ENCODE peak calls at places on chromosomes 2 and 18, in five cellular contexts. One of them, this sample, is unnamed. For H3K36me3, the result is how much of the 10 kb centered on the place peaks cover.

GRCh38 chr2:30225131-30225762 is 6.1 kb upstream of the LBH start:
- DNase-seq in endothelial cell of umbilical vein: peak
- DNase-seq in K562: no peak
- DNase-seq in gastrocnemius medialis: peak
- DNase-seq in upper lobe of left lung: no peak
- DNase-seq in this sample: peak

GRCh38 chr2:157838442-157839161 is 37.5 kb downstream of the ACVR1 start:
- DNase-seq in gastrocnemius medialis: peak
- DNase-seq in upper lobe of left lung: no peak
- DNase-seq in endothelial cell of umbilical vein: peak
- DNase-seq in K562: peak
- DNase-seq in this sample: peak

GRCh38 chr18:67551146-67551545 is 34.6 kb upstream of the DSEL start:
- DNase-seq in gastrocnemius medialis: no peak
- DNase-seq in endothelial cell of umbilical vein: peak
- DNase-seq in K562: no peak
- DNase-seq in upper lobe of left lung: no peak
- DNase-seq in this sample: no peak

GRCh38 chr2:15117409-15118030 is 443.6 kb downstream of the NBAS start:
- DNase-seq in gastrocnemius medialis: no peak
- DNase-seq in endothelial cell of umbilical vein: no peak
- DNase-seq in K562: no peak
- DNase-seq in upper lobe of left lung: no peak
- DNase-seq in this sample: no peak

GRCh38 chr2:9398881-9399805 is 24.2 kb downstream of the ITGB1BP1 start:
- DNase-seq in K562: no peak
- DNase-seq in endothelial cell of umbilical vein: no peak
- DNase-seq in gastrocnemius medialis: no peak
- DNase-seq in upper lobe of left lung: peak
- DNase-seq in this sample: no peak

GRCh38 chr2:205800257-205800656 is 118.0 kb downstream of the NRP2 start:
- DNase-seq in upper lobe of left lung: no peak
- DNase-seq in gastrocnemius medialis: no peak
- DNase-seq in endothelial cell of umbilical vein: no peak
- DNase-seq in K562: no peak
- DNase-seq in this sample: no peak

GRCh38 chr2:28438532-28439063 is 45.9 kb downstream of the FOSL2 start:
- DNase-seq in gastrocnemius medialis: no peak
- DNase-seq in endothelial cell of umbilical vein: no peak
- DNase-seq in upper lobe of left lung: no peak
- DNase-seq in K562: no peak
- DNase-seq in this sample: no peak

GRCh38 chr2:230358305-230358704 is 31.3 kb downstream of the SP140L start:
- DNase-seq in gastrocnemius medialis: no peak
- DNase-seq in endothelial cell of umbilical vein: peak
- DNase-seq in upper lobe of left lung: no peak
- DNase-seq in K562: no peak
- DNase-seq in this sample: peak

GRCh38 chr18:50183556-50183955 is 11.4 kb downstream of the MYO5B start:
- DNase-seq in K562: no peak
- DNase-seq in endothelial cell of umbilical vein: no peak
- DNase-seq in gastrocnemius medialis: no peak
- DNase-seq in upper lobe of left lung: no peak
- DNase-seq in this sample: peak

GRCh38 chr18:49865401-49865800 is 52.1 kb upstream of the ACAA2 start:
- DNase-seq in K562: no peak
- DNase-seq in endothelial cell of umbilical vein: no peak
- DNase-seq in upper lobe of left lung: no peak
- DNase-seq in gastrocnemius medialis: no peak
- DNase-seq in this sample: peak

GRCh38 chr2:73920577-73921545 is 5.8 kb upstream of the DGUOK start:
- DNase-seq in upper lobe of left lung: no peak
- DNase-seq in gastrocnemius medialis: no peak
- DNase-seq in K562: peak
- DNase-seq in endothelial cell of umbilical vein: peak
- DNase-seq in this sample: no peak

GRCh38 chr2:138271467-138271866 is 230.1 kb upstream of the SPOPL start:
- DNase-seq in upper lobe of left lung: no peak
- DNase-seq in gastrocnemius medialis: no peak
- DNase-seq in K562: no peak
- DNase-seq in endothelial cell of umbilical vein: no peak
- DNase-seq in this sample: no peak

GRCh38 chr2:42659601-42660000 is 91.2 kb downstream of the MTA3 start:
- DNase-seq in gastrocnemius medialis: no peak
- DNase-seq in endothelial cell of umbilical vein: no peak
- DNase-seq in upper lobe of left lung: no peak
- DNase-seq in K562: no peak
- DNase-seq in this sample: no peak

GRCh38 chr2:127986548-127987079 is 41.2 kb downstream of the SAP130 start:
- DNase-seq in K562: no peak
- DNase-seq in upper lobe of left lung: peak
- DNase-seq in gastrocnemius medialis: no peak
- DNase-seq in endothelial cell of umbilical vein: no peak
- DNase-seq in this sample: no peak

GRCh38 chr2:240868286-240869108 is at the start of gene AGXT:
- DNase-seq in endothelial cell of umbilical vein: no peak
- DNase-seq in K562: no peak
- DNase-seq in upper lobe of left lung: peak
- DNase-seq in gastrocnemius medialis: no peak
- DNase-seq in this sample: no peak

DNA sequence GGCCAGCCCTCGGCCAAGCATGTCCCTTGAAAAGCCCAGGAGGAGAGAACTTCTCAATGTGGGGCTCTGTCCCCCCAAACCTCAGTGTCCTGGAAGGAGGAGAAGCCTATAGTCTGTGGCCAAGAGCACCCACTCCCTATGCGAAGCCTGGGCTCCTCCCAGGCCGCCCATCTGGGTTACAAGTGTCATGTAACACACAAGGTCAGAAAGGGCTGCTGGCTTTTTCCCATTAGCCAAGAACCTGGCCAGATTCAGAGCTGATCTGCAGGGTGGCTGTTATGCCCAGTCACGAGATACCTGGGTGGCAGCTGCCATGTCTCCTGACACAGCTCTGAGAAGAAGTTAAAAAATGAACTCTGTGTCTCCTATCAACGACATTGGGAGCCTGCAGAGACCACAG is 170.7 kb downstream of the TNS1 start:
- DNase-seq in K562: no peak
- DNase-seq in endothelial cell of umbilical vein: no peak
- DNase-seq in gastrocnemius medialis: peak
- DNase-seq in upper lobe of left lung: no peak
- DNase-seq in this sample: no peak
- TF ChIP-seq CTCF in K562: no peak
- TF ChIP-seq CTCF in endothelial cell of umbilical vein: no peak
- TF ChIP-seq CTCF in gastrocnemius medialis: no peak
- TF ChIP-seq CTCF in upper lobe of left lung: no peak
- TF ChIP-seq CTCF in this sample: no peak

GRCh38 chr2:70095833-70096670 is 8.8 kb downstream of the PCBP1 start:
- DNase-seq in K562: no peak
- DNase-seq in upper lobe of left lung: no peak
- DNase-seq in endothelial cell of umbilical vein: no peak
- DNase-seq in gastrocnemius medialis: no peak
- DNase-seq in this sample: no peak
- H3K4me3 ChIP-seq in K562: no peak
- H3K4me3 ChIP-seq in upper lobe of left lung: no peak
- H3K4me3 ChIP-seq in endothelial cell of umbilical vein: no peak
- H3K4me3 ChIP-seq in gastrocnemius medialis: no peak
- H3K4me3 ChIP-seq in this sample: no peak

DNA sequence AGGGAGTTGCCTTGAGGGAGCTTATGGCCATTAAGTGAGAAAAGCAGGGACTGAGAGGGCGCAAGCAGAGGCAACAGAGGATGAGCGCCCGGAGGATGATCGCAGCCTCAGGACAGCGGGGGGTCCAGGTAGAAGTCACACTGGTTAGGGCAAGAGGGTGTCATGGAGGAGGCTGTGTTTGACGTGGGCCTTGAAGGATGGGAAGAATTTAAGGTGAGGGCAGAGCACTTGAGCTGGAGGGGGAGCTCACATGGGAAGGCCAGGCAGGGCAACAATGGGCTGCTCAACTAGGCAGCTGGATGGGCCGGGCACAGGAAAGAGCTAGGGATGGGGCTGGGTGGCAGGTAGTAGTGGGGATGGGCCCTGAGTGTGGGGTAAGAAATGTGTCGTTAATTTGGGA is 31.9 kb downstream of the FAM228A start:
- DNase-seq in upper lobe of left lung: no peak
- DNase-seq in endothelial cell of umbilical vein: no peak
- DNase-seq in gastrocnemius medialis: no peak
- DNase-seq in K562: no peak
- DNase-seq in this sample: no peak
- H3K36me3 ChIP-seq in upper lobe of left lung: half or more
- H3K36me3 ChIP-seq in endothelial cell of umbilical vein: under half
- H3K36me3 ChIP-seq in gastrocnemius medialis: half or more
- H3K36me3 ChIP-seq in K562: under half
- H3K36me3 ChIP-seq in this sample: under half

GRCh38 chr18:23237524-23238151 is 102.4 kb downstream of the CABLES1 start:
- DNase-seq in K562: no peak
- DNase-seq in gastrocnemius medialis: no peak
- DNase-seq in endothelial cell of umbilical vein: peak
- DNase-seq in upper lobe of left lung: peak
- DNase-seq in this sample: peak
- TF ChIP-seq CTCF in K562: peak
- TF ChIP-seq CTCF in gastrocnemius medialis: no peak
- TF ChIP-seq CTCF in endothelial cell of umbilical vein: peak
- TF ChIP-seq CTCF in upper lobe of left lung: peak
- TF ChIP-seq CTCF in this sample: peak

DNA sequence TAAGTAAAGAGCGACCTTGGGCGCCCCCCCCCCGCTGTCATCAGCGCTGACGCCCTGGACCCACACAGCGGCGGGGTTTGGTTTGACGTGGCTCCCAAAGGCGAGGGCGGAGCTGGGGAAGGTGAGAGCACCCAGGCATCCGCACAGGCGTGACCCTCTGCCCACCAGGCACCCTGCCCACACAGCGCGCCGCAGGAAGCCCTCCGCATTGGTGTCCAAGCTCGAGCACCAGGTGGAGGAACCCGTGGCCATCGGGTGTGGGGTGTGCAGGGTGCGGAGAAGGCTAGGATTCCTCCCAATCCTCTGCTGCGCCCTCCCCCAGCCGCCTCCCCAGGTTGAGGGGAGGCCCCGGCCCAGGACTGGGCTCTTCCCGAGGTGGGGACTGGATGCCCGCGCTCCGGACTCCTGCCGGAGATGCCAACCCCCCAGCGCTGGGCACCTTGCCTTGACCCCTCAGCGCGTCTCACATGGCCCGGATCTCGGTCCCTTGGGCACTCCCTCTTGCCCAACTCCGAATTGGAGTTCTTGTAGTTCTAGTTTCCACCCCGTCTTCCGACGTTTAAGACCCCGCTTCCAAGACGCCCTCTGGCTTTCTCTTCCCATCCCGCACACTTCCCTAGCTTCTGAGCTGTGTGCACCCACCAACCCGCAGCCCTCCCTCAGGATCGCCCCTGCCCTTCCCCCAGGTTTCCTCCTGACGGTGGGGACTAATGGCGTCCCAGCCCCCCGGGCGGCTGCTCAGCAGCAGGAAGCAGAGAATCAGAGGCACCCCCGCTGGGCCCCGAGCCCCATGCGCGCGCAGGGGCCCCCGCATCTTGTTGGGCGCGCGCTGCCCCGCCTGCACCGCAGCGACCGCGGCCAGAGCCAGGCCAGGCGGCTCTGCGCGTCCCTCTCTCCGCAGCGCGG is 25.9 kb upstream of the RESP18 start:
- DNase-seq in upper lobe of left lung: peak
- DNase-seq in endothelial cell of umbilical vein: no peak
- DNase-seq in K562: peak
- DNase-seq in gastrocnemius medialis: no peak
- DNase-seq in this sample: no peak
- H3K4me3 ChIP-seq in upper lobe of left lung: peak
- H3K4me3 ChIP-seq in endothelial cell of umbilical vein: no peak
- H3K4me3 ChIP-seq in K562: no peak
- H3K4me3 ChIP-seq in gastrocnemius medialis: peak
- H3K4me3 ChIP-seq in this sample: no peak

DNA sequence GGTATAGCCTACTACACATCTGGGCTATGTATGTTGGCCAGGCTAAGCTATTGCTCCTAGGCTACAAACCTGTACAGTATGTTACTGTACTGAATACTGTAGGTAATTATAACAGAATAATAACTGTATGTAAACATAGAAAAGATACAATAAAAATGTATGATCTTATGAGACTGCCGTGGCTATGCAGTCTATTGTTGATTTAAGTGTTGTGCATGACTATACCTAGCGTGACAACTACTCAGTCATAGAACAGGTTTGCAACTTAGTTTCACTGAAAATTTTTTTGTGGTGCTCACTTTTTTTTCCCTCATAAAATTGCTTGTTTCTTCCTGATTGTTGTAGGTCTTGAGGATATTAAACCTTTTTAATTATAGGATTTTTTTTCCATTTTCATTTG is 25.9 kb downstream of the KCMF1 start:
- DNase-seq in K562: no peak
- DNase-seq in endothelial cell of umbilical vein: no peak
- DNase-seq in upper lobe of left lung: no peak
- DNase-seq in gastrocnemius medialis: no peak
- DNase-seq in this sample: peak
- H3K36me3 ChIP-seq in K562: under half
- H3K36me3 ChIP-seq in endothelial cell of umbilical vein: under half
- H3K36me3 ChIP-seq in upper lobe of left lung: under half
- H3K36me3 ChIP-seq in gastrocnemius medialis: under half
- H3K36me3 ChIP-seq in this sample: under half

DNA sequence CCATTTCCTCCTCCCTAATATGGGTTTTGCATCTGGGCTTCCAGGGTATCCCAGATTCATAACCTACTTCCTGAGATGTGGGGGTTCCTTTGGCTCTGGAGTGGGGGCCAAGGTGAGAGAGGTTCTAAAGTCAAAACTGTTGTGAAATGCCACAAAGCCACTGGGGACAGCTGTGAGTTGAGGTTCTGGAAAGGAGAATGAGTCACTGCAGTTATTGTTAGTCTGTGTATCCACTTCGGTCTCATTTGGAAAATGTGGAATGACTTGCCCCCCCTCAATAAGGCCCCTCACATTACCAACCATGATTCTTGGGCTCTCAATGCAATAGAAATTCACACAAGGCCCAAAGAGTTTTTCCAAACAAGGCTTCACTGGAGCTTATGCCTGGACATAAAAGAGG is 51.1 kb upstream of the LGALSL start:
- DNase-seq in endothelial cell of umbilical vein: peak
- DNase-seq in upper lobe of left lung: no peak
- DNase-seq in gastrocnemius medialis: no peak
- DNase-seq in K562: peak
- DNase-seq in this sample: peak
- TF ChIP-seq CTCF in endothelial cell of umbilical vein: peak
- TF ChIP-seq CTCF in upper lobe of left lung: no peak
- TF ChIP-seq CTCF in gastrocnemius medialis: no peak
- TF ChIP-seq CTCF in K562: no peak
- TF ChIP-seq CTCF in this sample: peak

DNA sequence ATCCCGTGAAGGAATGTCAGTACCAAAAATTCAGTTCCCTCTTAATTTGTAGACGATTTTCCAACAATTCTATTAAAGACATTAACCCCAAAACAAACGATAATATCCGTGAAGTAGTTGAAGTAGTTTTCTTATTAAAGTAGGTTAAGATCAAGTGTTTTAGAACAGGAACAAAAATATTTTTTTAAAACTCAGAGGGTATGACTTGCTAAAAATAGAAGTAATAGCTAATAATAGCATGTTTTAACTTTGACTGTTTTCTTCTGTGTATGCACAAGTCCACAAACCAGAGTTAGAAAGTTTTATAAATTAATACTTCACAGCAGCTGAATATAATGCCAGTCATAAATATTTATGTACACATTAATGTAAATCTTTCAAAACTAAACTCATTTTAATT is 2.4 kb downstream of the DNAJC10 start:
- DNase-seq in upper lobe of left lung: no peak
- DNase-seq in K562: no peak
- DNase-seq in endothelial cell of umbilical vein: no peak
- DNase-seq in gastrocnemius medialis: no peak
- DNase-seq in this sample: no peak
- H3K4me3 ChIP-seq in upper lobe of left lung: no peak
- H3K4me3 ChIP-seq in K562: no peak
- H3K4me3 ChIP-seq in endothelial cell of umbilical vein: no peak
- H3K4me3 ChIP-seq in gastrocnemius medialis: no peak
- H3K4me3 ChIP-seq in this sample: no peak